ENCODE peak calls at places on chromosomes 1 and 21, in four cellular contexts. K is stimulated activated naive B cell treated with anti-CD40 and anti-IgM and Interleukin-4, amounts not matched to agents 10 μg/mL and 1 μg/mL and 100 μg/mL, for 72 hours; Z is IMR-90; R is activated T-cell treated with anti-CD3 and anti-CD28 coated beads, Interleukin-2, amount 50 U/mL, for 4 hours. G is an unnamed sample.

GRCh38 chr1:207923561-207923960 is 12.6 kb upstream of the CD34 start:
- ATAC-seq in Z (no peak), R (no peak), K (no peak), G (no peak)

GRCh38 chr21:36757246-36757645 is 58.3 kb downstream of the SIM2 start:
- ATAC-seq in Z (no peak), R (no peak), K (no peak), G (no peak)

GRCh38 chr1:206982216-206982615 is 12.0 kb upstream of the FCAMR start:
- ATAC-seq in R (peak; percentile 81), Z (peak; percentile 82), K (peak; percentile 90), G (peak; percentile 77)

GRCh38 chr1:99978218-99978617 is 8.4 kb downstream of the SLC35A3 start:
- ATAC-seq in Z (no peak), R (no peak), K (no peak), G (no peak)

GRCh38 chr1:107804134-107804533 is 160.8 kb downstream of the VAV3 start:
- ATAC-seq in R (peak; percentile 35), Z (no peak), K (peak; percentile 41), G (peak; percentile 71)

GRCh38 chr1:50880373-50880772 is 79.7 kb downstream of the FAF1 start:
- ATAC-seq in R (no peak), K (no peak), Z (no peak), G (no peak)

GRCh38 chr1:16292739-16293138 is 55.8 kb upstream of the CPLANE2 start:
- ATAC-seq in Z (no peak), K (no peak), R (no peak), G (no peak)

GRCh38 chr1:8170059-8170835 is 144.1 kb upstream of the ERRFI1 start:
- ATAC-seq in R (no peak), Z (peak; percentile 50), K (no peak), G (no peak)

GRCh38 chr1:212141404-212141803 is 105.9 kb downstream of the DTL start:
- ATAC-seq in Z (no peak), R (no peak), K (no peak), G (no peak)

GRCh38 chr1:206698011-206698410 is 13.3 kb downstream of the MAPKAPK2 start:
- ATAC-seq in Z (no peak), R (no peak), K (no peak), G (no peak)

GRCh38 chr1:171142081-171142450 is 43.0 kb upstream of the FMO2 start:
- ATAC-seq in K (no peak), R (no peak), Z (peak; percentile 48), G (no peak)

GRCh38 chr1:63794927-63795326 is 21.1 kb downstream of the ROR1 start:
- ATAC-seq in Z (peak; percentile 60), K (no peak), R (no peak), G (no peak)

GRCh38 chr1:11595287-11595686 is 58.9 kb downstream of the FBXO2 start:
- ATAC-seq in R (no peak), K (no peak), Z (no peak), G (no peak)

G was measured in activated T-helper 17 cell treated with anti-CD3 and anti-CD28 coated beads, Interleukin-2, amount 50 U/mL, for 72 hours.